ENCODE peak calls at places on chromosomes 12 and 14, in nine cellular contexts. M, K, R, U, X, W, L, Q and H are unnamed samples.

GRCh38 chr12:41460906-41461305 is 272.8 kb downstream of the PDZRN4 start:
- DNase-seq in K (no peak), M (no peak), Q (no peak), X (no peak), U (no peak), L (no peak), R (no peak), W (no peak), H (no peak)

GRCh38 chr14:58844544-58844943 is 206.8 kb downstream of the DACT1 start:
- DNase-seq in Q (no peak), R (no peak), W (no peak), M (no peak), L (no peak), K (no peak), U (no peak), X (no peak), H (no peak)

GRCh38 chr12:109020136-109020535 is 732 bp downstream of the SVOP start:
- DNase-seq in X (no peak), K (no peak), W (no peak), M (no peak), U (no peak), L (no peak), R (no peak), Q (no peak), H (no peak)

GRCh38 chr12:130953783-130954543 is at the start of gene ADGRD1:
- DNase-seq in M (peak; percentile 73), R (peak; percentile 38), K (no peak), W (no peak), L (peak; percentile 85), Q (peak; percentile 71), U (peak; percentile 74), X (peak; percentile 80), H (no peak)

GRCh38 chr12:91818236-91819131 is 327.2 kb downstream of the BTG1 start:
- DNase-seq in M (peak; percentile 36), Q (no peak), R (no peak), X (no peak), W (no peak), U (no peak), K (no peak), L (no peak), H (no peak)

GRCh38 chr12:114478891-114479290 is 72.9 kb upstream of the TBX5 start:
- DNase-seq in L (no peak), Q (no peak), M (no peak), X (no peak), R (peak; percentile 8), K (no peak), U (no peak), W (no peak), H (no peak)

GRCh38 chr12:2115101-2115845 is 62.5 kb downstream of the CACNA1C start:
- DNase-seq in W (no peak), L (no peak), M (no peak), R (no peak), K (no peak), X (no peak), Q (no peak), U (no peak), H (no peak)

GRCh38 chr14:99395904-99396530 is 84.6 kb downstream of the SETD3 start:
- DNase-seq in X (no peak), L (peak; percentile 50), W (no peak), K (no peak), R (no peak), M (no peak), U (peak; percentile 66), Q (no peak), H (no peak)

GRCh38 chr12:107594995-107595394 is 90.6 kb upstream of the PWP1 start:
- DNase-seq in Q (no peak), M (no peak), K (no peak), R (no peak), U (peak; percentile 60), W (no peak), L (no peak), X (no peak), H (no peak)

GRCh38 chr12:117005417-117006046 is 93.7 kb downstream of the TESC start:
- DNase-seq in M (no peak), Q (no peak), X (no peak), K (no peak), W (no peak), R (no peak), U (no peak), L (no peak), H (no peak)

GRCh38 chr12:2551514-2551913 is 243.3 kb upstream of the FKBP4 start:
- DNase-seq in K (no peak), R (no peak), U (no peak), W (no peak), Q (no peak), L (no peak), X (no peak), M (peak; percentile 15), H (no peak)

GRCh38 chr12:34303091-34303870 is 281.0 kb downstream of the ALG10 start:
- DNase-seq in Q (no peak), X (peak; percentile 13), W (no peak), K (no peak), R (no peak), M (no peak), U (no peak), L (no peak), H (peak; percentile 22)

GRCh38 chr12:119613319-119613936 is 19.9 kb downstream of the TMEM233 start:
- DNase-seq in K (no peak), M (no peak), W (no peak), Q (no peak), L (no peak), U (peak; percentile 9), R (no peak), X (no peak), H (no peak)

GRCh38 chr12:98238513-98238912 is 276.9 kb upstream of the TMPO start:
- DNase-seq in R (no peak), X (no peak), U (peak; percentile 92), K (no peak), M (peak; percentile 19), L (peak; percentile 73), W (no peak), Q (no peak), H (no peak)

GRCh38 chr12:116408489-116409217 is 131.2 kb upstream of the MED13L start:
- DNase-seq in M (no peak), R (no peak), X (no peak), Q (no peak), L (no peak), W (no peak), K (no peak), U (no peak), H (no peak)

GRCh38 chr12:253116-253831 is 9.4 kb downstream of the SLC6A13 start:
- DNase-seq in R (no peak), K (no peak), M (no peak), X (no peak), Q (no peak), U (peak; percentile 22), L (no peak), W (no peak), H (no peak)

GRCh38 chr12:32353540-32353939 is 45.8 kb upstream of the FGD4 start:
- DNase-seq in K (no peak), M (no peak), L (no peak), Q (no peak), W (no peak), X (no peak), U (no peak), R (no peak), H (no peak)

GRCh38 chr12:15720299-15720698 is 68.9 kb downstream of the EPS8 start:
- DNase-seq in R (no peak), Q (no peak), K (no peak), M (no peak), U (peak; percentile 50), X (no peak), L (no peak), W (no peak), H (no peak)

DNA sequence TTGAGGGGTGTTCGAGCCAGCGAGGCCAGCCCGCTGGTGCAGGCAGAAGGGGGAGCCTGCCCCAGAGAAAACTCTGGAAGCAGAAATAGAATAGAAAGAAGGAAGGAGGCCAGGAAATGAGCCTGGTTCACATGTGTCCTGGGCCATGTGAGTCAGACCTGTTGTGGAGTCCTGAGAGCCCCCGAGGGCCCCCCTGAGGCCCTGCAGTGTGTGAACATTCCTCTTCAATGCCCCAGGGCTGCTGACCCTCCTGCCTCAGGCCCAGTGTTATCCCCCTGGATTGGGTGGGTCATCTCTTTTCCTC is 174 bp upstream of the LRP1-AS start:
- DNase-seq in X (no peak), R (no peak), L (peak; percentile 54), Q (no peak), U (peak; percentile 88), K (no peak), M (no peak), W (no peak), H (no peak)
- H3K4me1 ChIP-seq in X (peaks cover 7% of the 10 kb centered on the region), R (no peaks in the 10 kb centered on the region), L (peaks cover 67% of the 10 kb centered on the region), Q (peaks cover 96% of the 10 kb centered on the region), U (peaks cover 75% of the 10 kb centered on the region), K (no peaks in the 10 kb centered on the region), M (peaks cover 4% of the 10 kb centered on the region), W (peaks cover 33% of the 10 kb centered on the region), H (peaks cover 23% of the 10 kb centered on the region)

GRCh38 chr14:54665938-54666337 is 99.0 kb downstream of the SAMD4A start:
- DNase-seq in Q (no peak), W (no peak), X (no peak), R (no peak), M (no peak), L (no peak), U (no peak), K (no peak), H (no peak)
- H3K4me1 ChIP-seq in Q (peaks cover 98% of the 10 kb centered on the region), W (peaks cover 3% of the 10 kb centered on the region), X (peaks cover 42% of the 10 kb centered on the region), R (peaks cover 8% of the 10 kb centered on the region), M (no peaks in the 10 kb centered on the region), L (peaks cover 2% of the 10 kb centered on the region), U (peaks cover 18% of the 10 kb centered on the region), K (no peaks in the 10 kb centered on the region), H (no peaks in the 10 kb centered on the region)

DNA sequence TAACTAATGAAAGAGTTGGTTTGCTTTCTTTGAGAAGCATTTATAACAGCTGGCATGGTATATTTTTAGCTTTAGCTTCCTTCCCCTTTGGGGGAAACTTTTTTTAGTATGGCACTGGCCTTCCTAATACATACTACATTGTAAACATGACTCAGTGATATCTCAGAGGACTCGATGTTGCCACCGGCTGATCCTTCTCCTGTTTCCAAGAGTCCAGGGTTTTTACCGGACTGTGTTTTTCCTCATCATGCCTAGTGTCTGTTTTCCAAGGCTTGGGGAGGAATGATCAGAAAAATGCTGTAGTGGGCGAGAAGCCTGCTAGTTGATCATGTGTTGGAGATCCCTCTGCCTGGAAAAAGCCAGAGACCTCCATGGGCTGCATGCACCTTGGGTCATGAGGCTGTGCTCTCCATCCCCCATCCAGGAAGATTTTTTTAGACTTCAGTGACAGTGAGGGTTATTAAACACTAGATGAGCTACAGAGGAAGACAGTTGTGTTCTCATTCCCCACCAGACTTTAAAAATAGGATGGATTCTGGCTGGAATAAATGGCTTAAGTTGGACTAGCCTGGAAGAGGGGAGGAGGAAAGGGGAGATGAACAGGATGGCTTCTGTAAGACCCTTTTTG is 145.6 kb downstream of the SAMD4A start:
- DNase-seq in X (no peak), L (peak; percentile 21), R (no peak), U (peak; percentile 65), M (no peak), K (peak; percentile 10), W (no peak), Q (no peak), H (no peak)
- H3K4me1 ChIP-seq in X (peaks cover 72% of the 10 kb centered on the region), L (peaks cover 9% of the 10 kb centered on the region), R (no peaks in the 10 kb centered on the region), U (peaks cover 39% of the 10 kb centered on the region), M (no peaks in the 10 kb centered on the region), K (peaks cover 18% of the 10 kb centered on the region), W (no peaks in the 10 kb centered on the region), Q (peaks cover 94% of the 10 kb centered on the region), H (no peaks in the 10 kb centered on the region)

DNA sequence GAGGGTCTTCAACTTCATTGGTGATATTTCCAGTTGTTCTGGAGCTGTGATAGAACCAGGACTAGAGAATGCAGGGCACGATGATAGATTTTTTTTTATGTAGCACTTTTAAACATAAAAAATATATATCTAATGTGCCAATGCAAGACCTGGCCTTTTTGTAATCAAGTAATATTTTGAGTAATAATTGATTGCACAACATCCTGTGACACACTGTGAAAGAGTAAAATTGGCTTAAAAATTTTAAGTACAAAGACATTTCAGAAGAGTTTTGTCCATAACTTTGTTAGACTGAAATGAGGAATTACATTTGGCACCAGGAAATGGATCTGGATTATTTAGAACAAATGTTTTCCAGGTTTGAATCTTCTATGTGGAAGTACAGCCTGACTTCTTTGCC is 22.1 kb downstream of the PRKCH start:
- DNase-seq in U (peak; percentile 29), Q (no peak), W (no peak), K (no peak), M (no peak), X (no peak), R (no peak), L (peak; percentile 12), H (no peak)
- H3K4me1 ChIP-seq in U (no peaks in the 10 kb centered on the region), Q (peaks cover 67% of the 10 kb centered on the region), W (no peaks in the 10 kb centered on the region), K (no peaks in the 10 kb centered on the region), M (no peaks in the 10 kb centered on the region), X (peaks cover 26% of the 10 kb centered on the region), R (no peaks in the 10 kb centered on the region), L (no peaks in the 10 kb centered on the region), H (peaks cover 14% of the 10 kb centered on the region)